ENCODE peak calls at places on chromosomes 4 and X, in nine cellular contexts. One of them, this sample, is unnamed.

GRCh38 chrX:40031861-40032422 is 65.8 kb downstream of the BCOR start:
- DNase-seq in dorsolateral prefrontal cortex: no peak
- DNase-seq in HCT116: no peak
- DNase-seq in lower lobe of right lung: no peak
- DNase-seq in heart left ventricle: no peak
- DNase-seq in transverse colon: no peak
- DNase-seq in right atrium auricular region: no peak
- DNase-seq in Panc1: no peak
- DNase-seq in upper lobe of right lung: no peak
- DNase-seq in this sample: peak; percentile 28

GRCh38 chr4:139167774-139168444 is 9.1 kb downstream of the ELF2 start:
- DNase-seq in dorsolateral prefrontal cortex: no peak
- DNase-seq in HCT116: peak; percentile 35
- DNase-seq in lower lobe of right lung: no peak
- DNase-seq in heart left ventricle: no peak
- DNase-seq in transverse colon: no peak
- DNase-seq in right atrium auricular region: no peak
- DNase-seq in Panc1: no peak
- DNase-seq in upper lobe of right lung: no peak
- DNase-seq in this sample: no peak

GRCh38 chr4:169437299-169438047 is 166.7 kb upstream of the SH3RF1 start:
- DNase-seq in dorsolateral prefrontal cortex: no peak
- DNase-seq in HCT116: no peak
- DNase-seq in lower lobe of right lung: no peak
- DNase-seq in heart left ventricle: no peak
- DNase-seq in transverse colon: no peak
- DNase-seq in right atrium auricular region: no peak
- DNase-seq in Panc1: no peak
- DNase-seq in upper lobe of right lung: no peak
- DNase-seq in this sample: no peak

GRCh38 chrX:148536961-148537360 is 36.5 kb downstream of the AFF2 start:
- DNase-seq in dorsolateral prefrontal cortex: no peak
- DNase-seq in HCT116: no peak
- DNase-seq in lower lobe of right lung: no peak
- DNase-seq in heart left ventricle: no peak
- DNase-seq in transverse colon: no peak
- DNase-seq in right atrium auricular region: no peak
- DNase-seq in Panc1: no peak
- DNase-seq in upper lobe of right lung: no peak
- DNase-seq in this sample: no peak

GRCh38 chr4:35772291-35772690 is 472.0 kb downstream of the ARAP2 start:
- DNase-seq in dorsolateral prefrontal cortex: no peak
- DNase-seq in HCT116: no peak
- DNase-seq in lower lobe of right lung: no peak
- DNase-seq in heart left ventricle: no peak
- DNase-seq in transverse colon: no peak
- DNase-seq in right atrium auricular region: no peak
- DNase-seq in Panc1: no peak
- DNase-seq in upper lobe of right lung: no peak
- DNase-seq in this sample: no peak

GRCh38 chr4:122874194-122874593 is 47.6 kb downstream of the FGF2 start:
- DNase-seq in dorsolateral prefrontal cortex: no peak
- DNase-seq in HCT116: no peak
- DNase-seq in lower lobe of right lung: no peak
- DNase-seq in heart left ventricle: no peak
- DNase-seq in transverse colon: no peak
- DNase-seq in right atrium auricular region: no peak
- DNase-seq in Panc1: no peak
- DNase-seq in upper lobe of right lung: no peak
- DNase-seq in this sample: no peak

GRCh38 chrX:130171446-130172126 is at the start of gene RAB33A:
- DNase-seq in dorsolateral prefrontal cortex: peak; percentile 81
- DNase-seq in HCT116: no peak
- DNase-seq in lower lobe of right lung: peak; percentile 44
- DNase-seq in heart left ventricle: no peak
- DNase-seq in transverse colon: peak; percentile 13
- DNase-seq in right atrium auricular region: no peak
- DNase-seq in Panc1: no peak
- DNase-seq in upper lobe of right lung: peak; percentile 64
- DNase-seq in this sample: no peak

GRCh38 chr4:12053951-12054350 is 625.3 kb upstream of the HS3ST1 start:
- DNase-seq in dorsolateral prefrontal cortex: no peak
- DNase-seq in HCT116: no peak
- DNase-seq in lower lobe of right lung: no peak
- DNase-seq in heart left ventricle: no peak
- DNase-seq in transverse colon: no peak
- DNase-seq in right atrium auricular region: no peak
- DNase-seq in Panc1: no peak
- DNase-seq in upper lobe of right lung: no peak
- DNase-seq in this sample: no peak

GRCh38 chr4:88008133-88008621 is 742 bp downstream of the PKD2 start:
- DNase-seq in dorsolateral prefrontal cortex: peak; percentile 67
- DNase-seq in HCT116: no peak
- DNase-seq in lower lobe of right lung: peak; percentile 48
- DNase-seq in heart left ventricle: peak; percentile 47
- DNase-seq in transverse colon: peak; percentile 34
- DNase-seq in right atrium auricular region: no peak
- DNase-seq in Panc1: no peak
- DNase-seq in upper lobe of right lung: peak; percentile 72
- DNase-seq in this sample: peak; percentile 79

GRCh38 chr4:125105561-125105960 is 209.2 kb upstream of the FAT4 start:
- DNase-seq in dorsolateral prefrontal cortex: no peak
- DNase-seq in HCT116: no peak
- DNase-seq in lower lobe of right lung: no peak
- DNase-seq in heart left ventricle: no peak
- DNase-seq in transverse colon: no peak
- DNase-seq in right atrium auricular region: no peak
- DNase-seq in Panc1: no peak
- DNase-seq in upper lobe of right lung: no peak
- DNase-seq in this sample: no peak

GRCh38 chrX:14398725-14399124 is 130.6 kb upstream of the GLRA2 start:
- DNase-seq in dorsolateral prefrontal cortex: no peak
- DNase-seq in HCT116: no peak
- DNase-seq in lower lobe of right lung: no peak
- DNase-seq in heart left ventricle: no peak
- DNase-seq in transverse colon: peak; percentile 13
- DNase-seq in right atrium auricular region: no peak
- DNase-seq in Panc1: no peak
- DNase-seq in upper lobe of right lung: no peak
- DNase-seq in this sample: no peak

GRCh38 chrX:141732031-141732430 is 33.5 kb upstream of the SPANXD start:
- DNase-seq in dorsolateral prefrontal cortex: no peak
- DNase-seq in HCT116: no peak
- DNase-seq in lower lobe of right lung: no peak
- DNase-seq in heart left ventricle: no peak
- DNase-seq in transverse colon: no peak
- DNase-seq in right atrium auricular region: no peak
- DNase-seq in Panc1: no peak
- DNase-seq in upper lobe of right lung: no peak
- DNase-seq in this sample: no peak

GRCh38 chr4:1026115-1026514 is 14.7 kb downstream of the FGFRL1 start:
- DNase-seq in dorsolateral prefrontal cortex: no peak
- DNase-seq in HCT116: no peak
- DNase-seq in lower lobe of right lung: no peak
- DNase-seq in heart left ventricle: no peak
- DNase-seq in transverse colon: peak; percentile 68
- DNase-seq in right atrium auricular region: no peak
- DNase-seq in Panc1: no peak
- DNase-seq in upper lobe of right lung: no peak
- DNase-seq in this sample: no peak

GRCh38 chr4:175373031-175373430 is 439.0 kb downstream of the GPM6A start:
- DNase-seq in dorsolateral prefrontal cortex: no peak
- DNase-seq in HCT116: no peak
- DNase-seq in lower lobe of right lung: no peak
- DNase-seq in heart left ventricle: no peak
- DNase-seq in transverse colon: no peak
- DNase-seq in right atrium auricular region: no peak
- DNase-seq in Panc1: no peak
- DNase-seq in upper lobe of right lung: no peak
- DNase-seq in this sample: no peak

GRCh38 chr4:182916483-182917181 is 554 bp downstream of the DCTD start:
- DNase-seq in dorsolateral prefrontal cortex: peak; percentile 63
- DNase-seq in HCT116: no peak
- DNase-seq in lower lobe of right lung: peak; percentile 78
- DNase-seq in heart left ventricle: peak; percentile 70
- DNase-seq in transverse colon: peak; percentile 72
- DNase-seq in right atrium auricular region: no peak
- DNase-seq in Panc1: no peak
- DNase-seq in upper lobe of right lung: peak; percentile 86
- DNase-seq in this sample: peak; percentile 83

GRCh38 chrX:53254570-53255461 is 26.6 kb downstream of the IQSEC2 start:
- DNase-seq in dorsolateral prefrontal cortex: no peak
- DNase-seq in HCT116: no peak
- DNase-seq in lower lobe of right lung: no peak
- DNase-seq in heart left ventricle: no peak
- DNase-seq in transverse colon: no peak
- DNase-seq in right atrium auricular region: no peak
- DNase-seq in Panc1: no peak
- DNase-seq in upper lobe of right lung: no peak
- DNase-seq in this sample: no peak

GRCh38 chrX:20265726-20266681 is 705 bp downstream of the RPS6KA3 start:
- DNase-seq in dorsolateral prefrontal cortex: peak; percentile 40
- DNase-seq in HCT116: no peak
- DNase-seq in lower lobe of right lung: peak; percentile 55
- DNase-seq in heart left ventricle: peak; percentile 22
- DNase-seq in transverse colon: peak; percentile 29
- DNase-seq in right atrium auricular region: no peak
- DNase-seq in Panc1: no peak
- DNase-seq in upper lobe of right lung: peak; percentile 68
- DNase-seq in this sample: peak; percentile 75

GRCh38 chr4:80265571-80266266 is 745 bp upstream of the FGF5 start:
- DNase-seq in dorsolateral prefrontal cortex: no peak
- DNase-seq in HCT116: no peak
- DNase-seq in lower lobe of right lung: no peak
- DNase-seq in heart left ventricle: no peak
- DNase-seq in transverse colon: no peak
- DNase-seq in right atrium auricular region: no peak
- DNase-seq in Panc1: no peak
- DNase-seq in upper lobe of right lung: no peak
- DNase-seq in this sample: no peak

GRCh38 chr4:85761803-85762202 is 286.9 kb downstream of the ARHGAP24 start:
- DNase-seq in dorsolateral prefrontal cortex: no peak
- DNase-seq in HCT116: no peak
- DNase-seq in lower lobe of right lung: peak; percentile 57
- DNase-seq in heart left ventricle: peak; percentile 33
- DNase-seq in transverse colon: peak; percentile 51
- DNase-seq in right atrium auricular region: no peak
- DNase-seq in Panc1: no peak
- DNase-seq in upper lobe of right lung: no peak
- DNase-seq in this sample: no peak

GRCh38 chrX:3184176-3184930 is 143.1 kb downstream of the ARSF start:
- DNase-seq in dorsolateral prefrontal cortex: no peak
- DNase-seq in HCT116: no peak
- DNase-seq in lower lobe of right lung: no peak
- DNase-seq in heart left ventricle: peak; percentile 7
- DNase-seq in transverse colon: no peak
- DNase-seq in right atrium auricular region: no peak
- DNase-seq in Panc1: no peak
- DNase-seq in upper lobe of right lung: no peak
- DNase-seq in this sample: no peak

GRCh38 chr4:67762091-67762490 is 7.9 kb upstream of the GNRHR start:
- DNase-seq in dorsolateral prefrontal cortex: no peak
- DNase-seq in HCT116: no peak
- DNase-seq in lower lobe of right lung: no peak
- DNase-seq in heart left ventricle: no peak
- DNase-seq in transverse colon: no peak
- DNase-seq in right atrium auricular region: no peak
- DNase-seq in Panc1: no peak
- DNase-seq in upper lobe of right lung: no peak
- DNase-seq in this sample: no peak

GRCh38 chr4:7398104-7398423 is 36.7 kb downstream of the PSAPL1 start:
- DNase-seq in dorsolateral prefrontal cortex: peak; percentile 52
- DNase-seq in HCT116: no peak
- DNase-seq in lower lobe of right lung: peak; percentile 89
- DNase-seq in heart left ventricle: peak; percentile 61
- DNase-seq in transverse colon: peak; percentile 18
- DNase-seq in right atrium auricular region: peak; percentile 58
- DNase-seq in Panc1: no peak
- DNase-seq in upper lobe of right lung: peak; percentile 89
- DNase-seq in this sample: no peak

GRCh38 chr4:4226606-4227438 is at the start of gene OTOP1:
- DNase-seq in dorsolateral prefrontal cortex: no peak
- DNase-seq in HCT116: no peak
- DNase-seq in lower lobe of right lung: no peak
- DNase-seq in heart left ventricle: no peak
- DNase-seq in transverse colon: no peak
- DNase-seq in right atrium auricular region: no peak
- DNase-seq in Panc1: no peak
- DNase-seq in upper lobe of right lung: no peak
- DNase-seq in this sample: no peak
- H3K4me3 ChIP-seq in dorsolateral prefrontal cortex: no peak within 1 kb of the TSS
- H3K4me3 ChIP-seq in HCT116: no peak within 1 kb of the TSS
- H3K4me3 ChIP-seq in lower lobe of right lung: no peak within 1 kb of the TSS
- H3K4me3 ChIP-seq in heart left ventricle: no peak within 1 kb of the TSS
- H3K4me3 ChIP-seq in transverse colon: no peak within 1 kb of the TSS
- H3K4me3 ChIP-seq in right atrium auricular region: no peak within 1 kb of the TSS
- H3K4me3 ChIP-seq in Panc1: no peak within 1 kb of the TSS
- H3K4me3 ChIP-seq in upper lobe of right lung: no peak within 1 kb of the TSS
- H3K4me3 ChIP-seq in this sample: peak within 1 kb of the TSS; percentile 1

DNA sequence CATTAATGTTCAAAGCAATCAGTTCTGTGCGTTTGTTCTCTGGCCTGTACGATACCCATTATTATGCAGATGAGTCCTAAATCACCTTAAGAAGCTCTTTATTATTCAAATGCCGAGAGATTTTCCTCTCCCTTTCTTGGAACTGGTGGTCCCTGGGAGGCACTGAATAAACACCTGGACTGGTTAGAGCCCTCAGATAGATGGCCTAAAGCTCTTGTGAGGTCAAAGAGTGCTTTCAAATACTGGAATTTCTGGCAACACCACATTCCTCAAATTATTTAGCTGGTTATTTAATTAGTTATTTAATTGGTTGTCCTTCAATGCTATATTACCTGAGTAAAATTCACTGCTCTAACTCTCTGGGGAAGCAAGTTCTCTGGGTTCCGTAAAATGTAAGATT is 3.0 kb downstream of the ARHGEF38 start:
- DNase-seq in dorsolateral prefrontal cortex: no peak
- DNase-seq in HCT116: no peak
- DNase-seq in lower lobe of right lung: no peak
- DNase-seq in heart left ventricle: no peak
- DNase-seq in transverse colon: no peak
- DNase-seq in right atrium auricular region: no peak
- DNase-seq in Panc1: no peak
- DNase-seq in upper lobe of right lung: no peak
- DNase-seq in this sample: no peak
- H3K27ac ChIP-seq in dorsolateral prefrontal cortex: no peak overlapping the region
- H3K27ac ChIP-seq in HCT116: no peak overlapping the region
- H3K27ac ChIP-seq in lower lobe of right lung: peak overlapping the region; percentile 78
- H3K27ac ChIP-seq in heart left ventricle: no peak overlapping the region
- H3K27ac ChIP-seq in transverse colon: no peak overlapping the region
- H3K27ac ChIP-seq in right atrium auricular region: no peak overlapping the region
- H3K27ac ChIP-seq in Panc1: no peak overlapping the region
- H3K27ac ChIP-seq in upper lobe of right lung: peak overlapping the region; percentile 79
- H3K27ac ChIP-seq in this sample: no peak overlapping the region

GRCh38 chr4:165016971-165017370 is 14.8 kb upstream of the TRIM60 start:
- DNase-seq in dorsolateral prefrontal cortex: no peak
- DNase-seq in HCT116: peak; percentile 32
- DNase-seq in lower lobe of right lung: no peak
- DNase-seq in heart left ventricle: no peak
- DNase-seq in transverse colon: no peak
- DNase-seq in right atrium auricular region: no peak
- DNase-seq in Panc1: no peak
- DNase-seq in upper lobe of right lung: no peak
- DNase-seq in this sample: no peak
- TF ChIP-seq CTCF in dorsolateral prefrontal cortex: no peak
- TF ChIP-seq CTCF in HCT116: no peak
- TF ChIP-seq CTCF in lower lobe of right lung: no peak
- TF ChIP-seq CTCF in heart left ventricle: no peak
- TF ChIP-seq CTCF in transverse colon: no peak
- TF ChIP-seq CTCF in right atrium auricular region: no peak
- TF ChIP-seq CTCF in Panc1: peak; percentile 29
- TF ChIP-seq CTCF in upper lobe of right lung: no peak
- TF ChIP-seq CTCF in this sample: no peak

GRCh38 chrX:119690921-119691716 is 1.8 kb downstream of the SEPTIN6 start:
- DNase-seq in dorsolateral prefrontal cortex: no peak
- DNase-seq in HCT116: no peak
- DNase-seq in lower lobe of right lung: no peak
- DNase-seq in heart left ventricle: no peak
- DNase-seq in transverse colon: peak; percentile 11
- DNase-seq in right atrium auricular region: no peak
- DNase-seq in Panc1: no peak
- DNase-seq in upper lobe of right lung: no peak
- DNase-seq in this sample: no peak
- H3K4me3 ChIP-seq in dorsolateral prefrontal cortex: no peak overlapping the region
- H3K4me3 ChIP-seq in HCT116: no peak overlapping the region
- H3K4me3 ChIP-seq in lower lobe of right lung: peak overlapping the region; percentile 72
- H3K4me3 ChIP-seq in heart left ventricle: no peak overlapping the region
- H3K4me3 ChIP-seq in transverse colon: peak overlapping the region; percentile 63
- H3K4me3 ChIP-seq in right atrium auricular region: no peak overlapping the region
- H3K4me3 ChIP-seq in Panc1: peak overlapping the region; percentile 77
- H3K4me3 ChIP-seq in upper lobe of right lung: peak overlapping the region; percentile 65
- H3K4me3 ChIP-seq in this sample: peak overlapping the region; percentile 86

This sample was measured in coronary artery.